ENCODE peak calls at places on chromosomes 2 and 18, in eight cellular contexts. Y is lung, Q is kidney epithelial cell, T is MCF 10A, F is tibial nerve, P is activated T-helper 1 cell treated with Interleukin-2 at 50 U/mL for 16 hours, D is GM23338, V is amniotic epithelial cell. W is an unnamed sample.

GRCh38 chr2:207375207-207375875 is 154.4 kb upstream of the CREB1 start:
- DNase-seq in D (no peak), F (no peak), V (no peak), T (no peak), Q (no peak), Y (no peak), P (no peak), W (no peak)

GRCh38 chr18:59419386-59419785 is 60.3 kb upstream of the LMAN1 start:
- DNase-seq in P (no peak), V (peak), Y (no peak), Q (no peak), F (no peak), D (no peak), T (peak), W (peak)

GRCh38 chr2:45681675-45682074 is 30.2 kb downstream of the PRKCE start:
- DNase-seq in Q (peak), Y (no peak), D (no peak), V (peak), P (no peak), F (no peak), T (peak), W (peak)

GRCh38 chr2:156890498-156891148 is 366.9 kb upstream of the GALNT5 start:
- DNase-seq in V (no peak), F (no peak), D (no peak), T (no peak), Q (no peak), P (no peak), Y (no peak), W (peak)

GRCh38 chr2:210337159-210337558 is 22.2 kb upstream of the MYL1 start:
- DNase-seq in T (no peak), P (no peak), Y (no peak), D (peak), V (no peak), F (no peak), Q (no peak), W (peak)

GRCh38 chr2:123098618-123099017 is 926.5 kb upstream of the CNTNAP5 start:
- DNase-seq in F (no peak), D (no peak), Y (no peak), V (no peak), Q (no peak), P (no peak), T (no peak), W (no peak)

GRCh38 chr2:1869987-1870386 is 125.7 kb upstream of the PXDN start:
- DNase-seq in Y (no peak), Q (peak), D (no peak), T (peak), P (no peak), V (no peak), F (no peak), W (peak)

GRCh38 chr2:70958759-70959158 is 19.7 kb upstream of the ANKRD53 start:
- DNase-seq in P (no peak), V (no peak), D (no peak), Q (no peak), F (no peak), T (no peak), Y (peak), W (no peak)

GRCh38 chr2:38856165-38856564 is 19.6 kb downstream of the DHX57 start:
- DNase-seq in V (peak), T (peak), Y (no peak), P (no peak), F (no peak), D (no peak), Q (no peak), W (peak)

GRCh38 chr2:145040433-145040832 is 520.5 kb upstream of the ZEB2 start:
- DNase-seq in P (no peak), D (no peak), Y (no peak), V (peak), F (no peak), T (no peak), Q (no peak), W (peak)

GRCh38 chr2:235050992-235051351 is 99.2 kb downstream of the SH3BP4 start:
- DNase-seq in D (no peak), V (peak), Q (peak), F (peak), T (peak), P (no peak), Y (peak), W (peak)

GRCh38 chr2:71880846-71881610 is 266.6 kb downstream of the CYP26B1 start:
- DNase-seq in Q (no peak), Y (peak), T (peak), V (peak), F (peak), D (no peak), P (no peak), W (peak)

GRCh38 chr2:166516712-166517303 is 22.8 kb upstream of the SCN7A start:
- DNase-seq in V (peak), D (peak), Y (peak), T (peak), F (peak), P (no peak), Q (no peak), W (peak)

GRCh38 chr2:11446733-11447248 is 19.2 kb downstream of the E2F6 start:
- DNase-seq in P (peak), V (peak), T (peak), F (peak), Y (peak), Q (no peak), D (peak), W (peak)

GRCh38 chr18:26621161-26622026 is 73.0 kb upstream of the KCTD1 start:
- DNase-seq in Y (peak), T (peak), Q (no peak), P (no peak), F (no peak), V (peak), D (peak), W (peak)